ENCODE peak calls at places on chromosomes 1 and 21, in eight cellular contexts. H is upper lobe of right lung; X is activated B cell treated with CpG ODN at 0.5 μM for 24 hours; K is neural progenitor cell; P is thyroid gland; A is lung; D is GM12865; O is CD8-positive, alpha-beta T cell. G is an unnamed sample.

GRCh38 chr21:29181799-29182470 is 51.5 kb downstream of the MAP3K7CL start:
- DNase-seq in D (peak), X (no peak), H (no peak), A (no peak), P (no peak), K (no peak), O (no peak), G (no peak)

GRCh38 chr1:93672477-93673158 is 9.0 kb downstream of the BCAR3 start:
- DNase-seq in D (no peak), H (peak), O (no peak), A (peak), X (no peak), P (peak), K (no peak), G (no peak)

GRCh38 chr1:25754421-25755195 is 45.4 kb upstream of the SELENON start:
- DNase-seq in H (no peak), D (no peak), O (no peak), P (no peak), A (no peak), X (no peak), K (peak), G (no peak)

GRCh38 chr1:25566730-25567341 is 23.4 kb downstream of the LDLRAP1 start:
- DNase-seq in H (no peak), X (no peak), K (peak), O (peak), P (no peak), D (no peak), A (no peak), G (no peak)

GRCh38 chr1:223731076-223731770 is 18.9 kb downstream of the CAPN2 start:
- DNase-seq in K (no peak), X (no peak), A (peak), H (peak), O (no peak), D (no peak), P (peak), G (peak)

GRCh38 chr1:31717341-31717740 is 13.5 kb upstream of the COL16A1 start:
- DNase-seq in O (no peak), K (no peak), X (no peak), D (no peak), A (no peak), H (no peak), P (no peak), G (no peak)

GRCh38 chr1:228691926-228692325 is 43.4 kb upstream of the RHOU start:
- DNase-seq in D (peak), H (no peak), A (no peak), P (peak), X (no peak), K (peak), O (no peak), G (no peak)

GRCh38 chr1:41891403-41891896 is 27.3 kb downstream of the HIVEP3 start:
- DNase-seq in H (peak), X (peak), D (peak), A (no peak), K (peak), O (peak), P (peak), G (no peak)

DNA sequence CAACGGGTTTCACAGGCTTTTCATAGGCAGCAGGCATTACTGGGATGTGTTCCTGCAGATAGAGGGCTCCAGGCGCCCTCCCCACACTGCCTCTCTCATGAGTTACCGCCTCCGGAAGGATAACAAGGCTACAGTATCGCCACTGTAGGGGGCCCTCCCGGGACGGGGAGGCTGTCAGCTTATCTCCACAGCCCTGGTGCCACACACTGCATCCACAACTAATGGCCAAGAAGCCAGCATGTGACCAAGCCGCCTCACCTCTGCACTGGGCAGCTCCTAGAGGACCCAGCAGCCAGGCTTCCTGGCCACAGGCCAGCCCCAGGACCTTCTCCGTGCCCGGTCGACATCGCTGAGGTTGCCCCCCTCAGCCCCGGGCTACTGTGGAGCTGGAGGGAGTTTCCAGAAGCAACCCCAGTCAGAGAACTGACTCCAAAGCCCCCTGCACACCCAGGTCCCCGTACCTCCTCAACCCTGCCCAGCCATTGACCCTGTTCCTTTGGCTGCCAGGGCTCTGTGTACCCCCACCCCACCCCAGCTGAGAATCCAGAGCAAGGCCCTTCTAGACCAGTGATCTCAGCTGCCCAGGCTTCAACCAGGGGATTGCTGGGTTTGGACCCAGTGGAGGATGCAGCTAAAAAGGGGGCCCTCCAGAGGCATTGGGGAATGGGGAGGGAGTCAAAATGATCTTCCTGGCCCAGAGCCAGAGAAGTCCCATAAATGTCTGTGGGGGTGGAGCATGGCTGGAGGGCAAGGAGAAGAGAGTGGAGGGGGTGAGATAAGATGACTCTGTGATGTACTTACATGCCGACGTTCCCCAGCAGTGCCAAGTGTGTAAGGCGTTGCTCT is 45.0 kb downstream of the NEK2 start:
- DNase-seq in D (no peak), O (no peak), K (peak), H (no peak), X (no peak), A (no peak), P (no peak), G (no peak)
- TF ChIP-seq CTCF in D (no peak), O (no peak), K (no peak), H (no peak), X (no peak), A (no peak), P (no peak), G (no peak)

DNA sequence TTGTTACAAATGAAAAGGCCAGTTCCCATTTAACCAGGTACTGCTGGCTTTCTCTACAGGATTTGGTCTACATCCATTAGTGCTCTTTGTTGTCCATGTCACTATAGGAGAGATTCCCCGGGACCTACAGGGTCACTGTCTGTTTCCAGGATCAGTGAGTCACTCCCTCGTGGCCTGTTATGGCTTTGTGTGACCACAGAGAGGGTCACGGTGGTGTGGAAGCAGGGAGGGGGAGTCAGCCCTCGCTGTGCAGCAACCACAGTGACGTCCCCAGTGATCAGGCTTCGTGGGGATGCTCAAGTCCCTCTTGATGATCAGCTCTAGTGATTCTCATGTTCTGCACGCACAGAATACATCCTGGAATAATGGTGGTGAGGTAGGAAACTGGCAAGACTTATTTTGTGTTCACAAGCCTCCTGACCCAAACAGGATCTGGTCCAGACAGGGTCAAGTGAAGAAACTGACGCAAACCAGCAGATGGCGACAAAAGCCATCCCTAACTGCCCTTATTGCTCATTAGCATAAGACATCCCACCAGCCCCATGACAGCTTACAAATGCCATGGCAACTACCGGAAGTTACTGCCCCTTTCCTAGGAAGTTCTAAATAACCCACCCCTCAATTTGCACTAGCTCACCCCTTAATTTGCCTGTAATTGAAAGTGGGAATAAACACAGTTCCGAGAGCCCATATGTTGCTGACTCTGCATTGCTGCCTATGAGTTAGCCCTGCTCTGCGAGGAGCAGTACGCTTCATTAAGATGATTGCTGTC is 98.5 kb downstream of the DISC1 start:
- DNase-seq in O (no peak), D (peak), K (peak), H (no peak), X (no peak), A (peak), P (peak), G (no peak)
- TF ChIP-seq CTCF in O (no peak), D (peak), K (peak), H (peak), X (no peak), A (no peak), P (no peak), G (no peak)

DNA sequence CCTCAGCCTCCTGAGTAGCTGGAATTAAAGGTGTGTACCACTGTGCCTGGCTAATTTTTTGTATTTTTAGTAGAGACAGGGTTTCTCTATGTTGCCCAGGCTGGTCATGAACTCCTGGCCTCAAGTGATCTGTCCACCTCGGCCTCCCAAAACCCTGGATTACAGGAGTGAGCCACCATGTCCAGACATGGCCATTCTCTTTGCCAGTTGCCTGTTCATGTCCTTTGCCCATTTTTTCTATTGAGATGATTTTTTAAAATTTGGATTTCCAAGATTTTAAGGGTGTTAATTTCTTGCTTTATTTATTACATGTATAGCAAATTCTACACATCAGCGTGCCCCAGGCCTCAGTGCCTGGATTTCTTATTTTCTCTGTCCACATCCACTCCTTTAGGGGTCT is 2.8 kb downstream of the POLR3GL start:
- DNase-seq in H (no peak), D (no peak), P (no peak), A (no peak), X (no peak), O (no peak), K (no peak), G (no peak)
- TF ChIP-seq CTCF in H (no peak), D (no peak), P (no peak), A (no peak), X (no peak), O (no peak), K (no peak), G (no peak)

GRCh38 chr1:237932806-237933205 is 42.1 kb upstream of the ZP4 start:
- DNase-seq in X (no peak), O (no peak), A (no peak), H (no peak), D (no peak), P (no peak), K (no peak), G (no peak)

DNA sequence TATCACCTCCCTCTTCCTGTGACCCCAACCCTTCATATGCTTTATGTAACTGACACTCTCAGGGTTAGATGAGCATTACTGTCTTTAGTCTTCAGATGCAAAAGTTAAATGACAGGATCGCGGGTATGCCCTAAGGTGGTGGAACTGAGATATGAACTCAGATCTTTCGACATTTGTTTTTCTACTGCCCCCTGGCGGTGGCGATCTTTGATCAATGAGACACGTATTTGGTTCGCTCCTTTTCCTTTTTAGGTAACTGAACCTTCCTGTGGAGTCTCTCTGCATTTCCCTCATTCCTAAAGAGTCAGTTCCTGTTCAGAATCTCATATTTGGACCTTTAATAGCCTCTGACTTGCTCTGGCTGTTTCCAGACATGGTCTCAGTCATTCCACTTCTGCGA is 47.8 kb upstream of the ZP4 start:
- DNase-seq in H (no peak), O (no peak), P (no peak), K (no peak), D (peak), A (no peak), X (no peak), G (no peak)
- TF ChIP-seq CTCF in H (no peak), O (no peak), P (no peak), K (peak), D (peak), A (no peak), X (no peak), G (peak)

DNA sequence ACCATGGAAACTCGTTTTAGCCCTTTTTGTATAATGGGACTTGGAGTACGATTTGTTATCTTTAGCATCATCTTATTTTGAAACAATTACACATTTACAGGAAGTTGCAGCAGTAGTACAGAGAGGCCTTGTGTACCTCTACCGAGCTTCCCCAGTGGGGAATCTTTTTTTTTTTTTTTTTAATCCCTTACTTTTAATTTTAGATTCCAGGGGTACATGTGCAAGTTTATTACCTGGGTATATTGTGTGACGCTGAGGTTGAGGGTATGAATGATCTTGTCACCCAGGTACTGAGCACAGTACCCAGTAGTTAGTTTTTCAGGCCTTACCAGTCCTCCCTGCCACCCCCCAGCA is 45.9 kb downstream of the HHAT start:
- DNase-seq in P (no peak), A (no peak), D (no peak), X (no peak), K (no peak), H (no peak), O (no peak), G (no peak)
- TF ChIP-seq CTCF in P (no peak), A (no peak), D (no peak), X (no peak), K (no peak), H (no peak), O (no peak), G (no peak)

GRCh38 chr1:183546427-183546826 is 43.8 kb downstream of the NCF2 start:
- DNase-seq in P (no peak), O (no peak), H (no peak), D (no peak), X (no peak), K (no peak), A (no peak), G (no peak)

GRCh38 chr1:183544598-183545297 is 45.5 kb downstream of the NCF2 start:
- DNase-seq in A (no peak), X (no peak), H (no peak), O (no peak), D (no peak), P (peak), K (peak), G (no peak)

GRCh38 chr1:183548136-183548535 is 42.1 kb downstream of the NCF2 start:
- DNase-seq in K (peak), H (no peak), D (no peak), X (no peak), P (no peak), A (no peak), O (no peak), G (no peak)

DNA sequence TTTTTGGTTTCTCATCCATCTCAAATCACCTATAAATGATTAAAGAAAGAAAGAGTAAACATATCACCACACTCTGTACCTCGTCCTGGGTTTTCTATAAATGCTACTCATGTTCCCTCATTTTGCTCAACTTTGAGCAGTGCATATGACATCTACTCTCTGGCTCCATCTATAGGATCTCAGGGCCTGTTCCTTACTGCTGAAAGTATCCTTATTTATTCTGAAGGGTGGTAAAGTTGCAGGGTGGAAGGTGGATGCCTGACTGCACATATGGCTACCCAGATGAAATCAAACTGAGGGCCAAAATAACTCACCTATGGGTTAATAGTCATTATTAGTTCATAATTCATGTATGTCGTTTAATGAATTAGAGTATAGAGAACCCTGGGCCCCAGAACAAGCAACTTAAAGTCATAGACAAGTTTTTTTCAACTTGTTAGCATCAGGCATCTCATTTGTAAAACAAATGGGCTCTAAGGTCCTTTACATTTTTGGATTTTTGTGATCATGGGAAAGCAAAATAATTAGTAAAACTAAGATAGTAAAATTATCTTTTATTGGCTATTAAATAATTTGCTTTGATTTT is 46.5 kb downstream of the NCF2 start:
- DNase-seq in H (no peak), D (peak), K (peak), P (no peak), A (no peak), X (no peak), O (no peak), G (no peak)
- TF ChIP-seq CTCF in H (peak), D (peak), K (peak), P (peak), A (peak), X (no peak), O (peak), G (peak)

GRCh38 chr1:161314201-161314981 is at the start of gene SDHC:
- DNase-seq in A (peak), X (peak), O (peak), D (peak), K (peak), P (peak), H (peak), G (peak)
- TF ChIP-seq CTCF in A (no peak), X (no peak), O (peak), D (peak), K (peak), P (peak), H (no peak), G (no peak)

GRCh38 chr1:192171123-192171522 is 12.9 kb downstream of the RGS18 start:
- DNase-seq in A (no peak), H (no peak), O (no peak), K (no peak), X (no peak), P (no peak), D (no peak), G (no peak)

GRCh38 chr1:192170196-192170984 is 12.1 kb downstream of the RGS18 start:
- DNase-seq in O (no peak), H (no peak), D (no peak), K (no peak), X (no peak), P (no peak), A (no peak), G (no peak)

GRCh38 chr1:192168964-192169363 is 10.7 kb downstream of the RGS18 start:
- DNase-seq in A (no peak), H (no peak), D (no peak), X (no peak), K (no peak), O (no peak), P (no peak), G (no peak)

GRCh38 chr1:192167941-192168685 is 9.9 kb downstream of the RGS18 start:
- DNase-seq in K (no peak), P (no peak), X (no peak), D (no peak), H (no peak), A (no peak), O (no peak), G (no peak)
- TF ChIP-seq CTCF in K (no peak), P (no peak), X (no peak), D (no peak), H (no peak), A (no peak), O (no peak), G (no peak)

G was measured in mesothelial cell of epicardium.